ENCODE peak calls at places on chromosomes 7 and 10, in ten cellular contexts. U is natural killer cell, P is pulmonary artery endothelial cell, C is hepatic stellate cell, O is midbrain, D is aorta, H is NCI-H2081 treated with DMSO at 0.1 percent for 48 hours, T is transverse colon, B is NCI-H1092 treated with DMSO at 0.1 percent for 48 hours, K is PC-9. E is an unnamed sample.

GRCh38 chr10:95531994-95532399 is 29.2 kb downstream of the SORBS1 start:
- DNase-seq in T (no peak), H (no peak), C (no peak), K (no peak), O (no peak), P (no peak), U (no peak), D (no peak), B (no peak), E (no peak)

GRCh38 chr10:132679640-132680039 is 106.3 kb downstream of the NKX6-2 start:
- DNase-seq in H (no peak), B (no peak), O (no peak), P (no peak), C (no peak), K (no peak), U (no peak), T (no peak), D (no peak), E (no peak)

GRCh38 chr7:50364645-50365044 is 60.1 kb downstream of the IKZF1 start:
- DNase-seq in D (no peak), U (no peak), B (no peak), C (no peak), O (no peak), K (no peak), T (no peak), P (no peak), H (no peak), E (no peak)

GRCh38 chr10:116831790-116832189 is 17.5 kb upstream of the ENO4 start:
- DNase-seq in H (no peak), B (no peak), K (no peak), C (no peak), D (no peak), U (no peak), T (no peak), O (no peak), P (no peak), E (no peak)

GRCh38 chr7:73623798-73624668 is at the start of gene MLXIPL:
- DNase-seq in D (peak), H (peak), K (peak), B (peak), O (peak), C (peak), U (peak), P (no peak), T (peak), E (peak)

GRCh38 chr7:21912305-21912704 is 33.4 kb downstream of the CDCA7L start:
- DNase-seq in P (no peak), B (no peak), T (no peak), D (no peak), C (no peak), H (no peak), U (no peak), O (no peak), K (no peak), E (peak)

GRCh38 chr7:74501298-74501697 is 47.6 kb downstream of the GTF2IRD1 start:
- DNase-seq in H (no peak), K (no peak), P (no peak), C (no peak), B (peak), U (no peak), O (peak), T (peak), D (peak), E (peak)

GRCh38 chr7:158446281-158446680 is 141.3 kb downstream of the PTPRN2 start:
- DNase-seq in B (no peak), T (no peak), D (no peak), H (no peak), K (no peak), P (no peak), O (no peak), C (no peak), U (no peak), E (no peak)

GRCh38 chr10:97830064-97830463 is 19.6 kb upstream of the GOLGA7B start:
- DNase-seq in H (no peak), B (peak), O (no peak), K (no peak), P (no peak), T (no peak), D (no peak), C (no peak), U (no peak), E (no peak)

GRCh38 chr7:91034459-91035368 is 229.5 kb upstream of the FZD1 start:
- DNase-seq in K (no peak), O (peak), D (no peak), C (peak), B (peak), T (peak), H (peak), P (no peak), U (no peak), E (no peak)

GRCh38 chr7:1694981-1695511 is 25.0 kb downstream of the ELFN1 start:
- DNase-seq in O (no peak), D (peak), B (no peak), K (no peak), T (no peak), H (no peak), U (no peak), P (no peak), C (no peak), E (no peak)

GRCh38 chr7:131170440-131171105 is 157.1 kb upstream of the MKLN1 start:
- DNase-seq in D (no peak), O (no peak), T (no peak), B (no peak), K (no peak), C (peak), U (no peak), H (no peak), P (no peak), E (no peak)

GRCh38 chr7:69706070-69706469 is 107.8 kb downstream of the AUTS2 start:
- DNase-seq in C (no peak), K (no peak), U (no peak), T (no peak), D (no peak), H (no peak), O (no peak), B (no peak), P (no peak), E (no peak)

GRCh38 chr7:36827914-36828313 is 103.6 kb upstream of the AOAH start:
- DNase-seq in O (no peak), H (no peak), U (no peak), D (no peak), K (peak), T (no peak), P (no peak), C (no peak), B (no peak), E (no peak)

E was measured in psoas muscle.